ENCODE peak calls at places on chromosomes 11 and 22, in seven cellular contexts. B is heart left ventricle, T is gastrocnemius medialis, R is psoas muscle, M is HCT116, I is GM23338, U is trophoblast cell. Y is an unnamed sample.

GRCh38 chr11:65489061-65489705 is 9.7 kb upstream of the MALAT1 start:
- DNase-seq in B (peak), U (peak), I (peak), T (peak), M (no peak), R (peak), Y (no peak)

GRCh38 chr11:72221386-72221785 is 3.2 kb upstream of the INPPL1 start:
- DNase-seq in M (no peak), T (peak), U (no peak), I (no peak), B (no peak), R (no peak), Y (no peak)

GRCh38 chr11:119712459-119713360 is 16.3 kb downstream of the NECTIN1 start:
- DNase-seq in B (no peak), M (no peak), T (no peak), U (no peak), R (no peak), I (no peak), Y (no peak)

GRCh38 chr11:16739326-16739875 is 954 bp downstream of the C11orf58 start:
- DNase-seq in B (no peak), T (no peak), M (no peak), U (no peak), I (peak), R (no peak), Y (no peak)

GRCh38 chr22:42973536-42973881 is 41.4 kb downstream of the PACSIN2 start:
- DNase-seq in B (no peak), T (no peak), U (no peak), M (no peak), I (no peak), R (no peak), Y (no peak)

GRCh38 chr11:102799656-102800339 is 1.8 kb upstream of the MMP1 start:
- DNase-seq in B (no peak), I (no peak), T (peak), U (no peak), R (no peak), M (no peak), Y (no peak)

GRCh38 chr11:75775056-75775455 is 6.5 kb downstream of the DGAT2 start:
- DNase-seq in U (no peak), T (no peak), R (no peak), I (peak), B (no peak), M (no peak), Y (no peak)

GRCh38 chr22:20015971-20016733 is 471 bp downstream of the ARVCF start:
- DNase-seq in I (peak), M (no peak), B (peak), T (no peak), R (peak), U (peak), Y (no peak)

GRCh38 chr22:29988719-29989118 is 91.5 kb upstream of the HORMAD2 start:
- DNase-seq in U (no peak), I (no peak), T (no peak), R (no peak), M (no peak), B (no peak), Y (no peak)

GRCh38 chr22:40241200-40241763 is 63.6 kb downstream of the TNRC6B start:
- DNase-seq in R (no peak), M (no peak), I (no peak), B (no peak), T (no peak), U (no peak), Y (no peak)

GRCh38 chr22:36156515-36157419 is 3.8 kb downstream of the APOL3 start:
- DNase-seq in B (peak), I (peak), T (peak), U (peak), R (peak), M (no peak), Y (peak)

GRCh38 chr11:76824980-76825725 is 35.6 kb upstream of the ACER3 start:
- DNase-seq in U (peak), M (no peak), B (no peak), I (no peak), T (no peak), R (no peak), Y (no peak)

GRCh38 chr22:20246368-20247009 is 21.6 kb downstream of the RTN4R start:
- DNase-seq in I (peak), R (no peak), B (no peak), U (no peak), M (no peak), T (no peak), Y (no peak)

GRCh38 chr11:126229782-126230540 is 18.4 kb downstream of the FAM118B start:
- DNase-seq in R (no peak), B (no peak), M (no peak), T (no peak), U (no peak), I (no peak), Y (no peak)

GRCh38 chr11:64150481-64151239 is 15.3 kb downstream of the MACROD1 start:
- DNase-seq in U (no peak), I (no peak), M (no peak), R (peak), B (peak), T (peak), Y (no peak)

GRCh38 chr22:30572840-30573593 is 1.4 kb downstream of the GAL3ST1 start:
- DNase-seq in T (no peak), I (no peak), U (no peak), M (no peak), B (no peak), R (peak), Y (no peak)

GRCh38 chr11:62195945-62196344 is 5.9 kb downstream of the SCGB1D1 start:
- DNase-seq in U (no peak), I (peak), B (no peak), T (no peak), R (no peak), M (no peak), Y (no peak)

GRCh38 chr11:74048993-74049392 is 40.1 kb upstream of the UCP3 start:
- DNase-seq in T (no peak), B (no peak), I (no peak), M (no peak), R (no peak), U (no peak), Y (no peak)

GRCh38 chr11:62607729-62608128 is 4.8 kb downstream of the EML3 start:
- DNase-seq in I (no peak), R (peak), U (no peak), B (no peak), M (no peak), T (no peak), Y (no peak)

GRCh38 chr22:35192121-35192918 is 65.0 kb upstream of the HMGXB4 start:
- DNase-seq in U (no peak), R (no peak), T (no peak), I (no peak), M (no peak), B (no peak), Y (no peak)

GRCh38 chr11:25441432-25441831 is 890.5 kb upstream of the ANO3 start:
- DNase-seq in B (no peak), I (no peak), T (no peak), R (no peak), U (no peak), M (no peak), Y (no peak)

GRCh38 chr22:47144791-47145425 is 382.5 kb downstream of the TBC1D22A start:
- DNase-seq in B (no peak), R (no peak), M (no peak), I (no peak), U (no peak), T (no peak), Y (no peak)

GRCh38 chr11:86228967-86229330 is 15.6 kb upstream of the EED start:
- DNase-seq in B (no peak), T (no peak), I (no peak), M (no peak), R (no peak), U (peak), Y (no peak)

GRCh38 chr11:65078151-65078550 is 5.7 kb downstream of the CDCA5 start:
- DNase-seq in R (no peak), I (peak), U (peak), T (no peak), M (peak), B (no peak), Y (no peak)

GRCh38 chr11:65958774-65959420 is 2.6 kb upstream of the SART1 start:
- DNase-seq in B (no peak), R (no peak), I (peak), M (no peak), T (no peak), U (no peak), Y (no peak)

GRCh38 chr11:6663794-6664478 is 8.3 kb upstream of the DCHS1 start:
- DNase-seq in R (no peak), I (no peak), T (no peak), B (no peak), M (no peak), U (no peak), Y (no peak)

GRCh38 chr11:103633037-103633788 is 403.2 kb upstream of the DDI1 start:
- DNase-seq in T (no peak), U (no peak), B (no peak), I (peak), M (no peak), R (no peak), Y (no peak)

GRCh38 chr22:20783844-20784723 is 10.2 kb downstream of the SERPIND1 start:
- DNase-seq in B (no peak), R (no peak), U (peak), T (no peak), M (peak), I (peak), Y (no peak)

GRCh38 chr11:12546122-12546521 is 128.1 kb upstream of the TEAD1 start:
- DNase-seq in T (no peak), M (no peak), U (no peak), B (no peak), R (no peak), I (no peak), Y (no peak)

GRCh38 chr11:70547821-70548670 is 149.7 kb downstream of the CTTN start:
- DNase-seq in T (no peak), R (peak), U (no peak), B (no peak), M (no peak), I (no peak), Y (no peak)

GRCh38 chr11:117089685-117090084 is 8.5 kb downstream of the SIK3 start:
- DNase-seq in B (no peak), I (no peak), T (no peak), U (peak), M (peak), R (no peak), Y (no peak)

GRCh38 chr11:44244649-44245308 is 65.2 kb downstream of the ALX4 start:
- DNase-seq in I (no peak), T (no peak), M (no peak), B (no peak), U (no peak), R (no peak), Y (no peak)

GRCh38 chr22:28710112-28710888 is 30.7 kb upstream of the TTC28 start:
- DNase-seq in M (no peak), R (no peak), U (no peak), T (no peak), I (no peak), B (no peak), Y (no peak)

GRCh38 chr11:12094872-12095800 is 15.3 kb upstream of the MICAL2 start:
- DNase-seq in R (no peak), M (no peak), U (no peak), B (no peak), I (no peak), T (no peak), Y (no peak)

GRCh38 chr11:1397146-1397861 is 7.6 kb downstream of the BRSK2 start:
- DNase-seq in R (peak), B (no peak), U (no peak), I (no peak), M (no peak), T (no peak), Y (no peak)

GRCh38 chr22:43381693-43382092 is 30.1 kb upstream of the MPPED1 start:
- DNase-seq in B (no peak), R (no peak), U (no peak), T (no peak), I (no peak), M (no peak), Y (no peak)

GRCh38 chr11:77517226-77517625 is 43.3 kb upstream of the PAK1 start:
- DNase-seq in B (no peak), I (no peak), T (no peak), R (no peak), M (no peak), U (no peak), Y (no peak)

GRCh38 chr11:64842851-64843841 is 1.3 kb downstream of the CDC42BPG start:
- DNase-seq in I (no peak), B (peak), T (no peak), U (peak), M (no peak), R (peak), Y (no peak)

GRCh38 chr11:83677730-83678129 is 391.6 kb upstream of the CCDC90B start:
- DNase-seq in B (no peak), U (no peak), I (no peak), T (no peak), M (no peak), R (no peak), Y (no peak)

DNA sequence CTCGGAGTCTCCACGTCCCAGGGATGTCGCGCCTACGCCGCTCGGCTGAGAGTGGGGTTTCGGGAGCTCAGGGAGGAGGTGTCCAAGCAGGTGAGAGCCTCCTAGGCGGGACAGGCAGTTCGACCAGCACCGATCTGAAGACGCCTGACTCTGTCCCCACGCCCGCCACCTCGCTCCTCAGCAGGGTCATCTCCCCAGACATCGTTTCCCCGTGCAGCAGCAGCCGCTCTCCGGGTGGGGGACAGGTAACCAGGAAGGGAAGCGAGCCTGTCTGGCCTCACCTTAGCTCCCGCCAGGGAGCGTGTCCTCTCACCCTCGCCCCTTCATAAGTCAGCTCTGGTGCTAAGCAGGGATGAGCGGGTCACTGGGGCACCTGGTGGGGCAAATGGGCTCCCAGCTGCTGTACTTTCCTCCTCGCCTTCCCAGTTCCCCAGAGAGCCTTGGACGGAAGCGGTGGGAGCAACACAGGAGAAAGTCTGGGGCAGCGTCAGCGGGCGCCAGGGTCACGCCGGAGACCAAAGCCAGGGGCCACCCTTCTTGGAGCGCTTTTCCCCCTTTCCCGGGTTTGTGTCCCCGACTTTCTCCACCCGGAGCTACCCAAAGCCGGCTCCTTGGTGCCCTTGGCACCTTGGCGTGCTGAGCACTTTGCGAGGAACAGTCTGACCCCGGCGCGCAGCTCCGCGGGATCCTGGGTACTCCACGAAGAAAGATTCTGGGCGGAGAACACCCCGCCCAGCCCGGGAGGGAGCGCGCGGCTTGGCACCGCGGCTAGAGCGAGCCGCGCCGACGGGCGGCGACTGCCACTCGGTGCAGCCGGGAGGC is 1.6 kb downstream of the SPON1 start:
- DNase-seq in R (no peak), M (no peak), U (no peak), B (peak), I (peak), T (no peak), Y (no peak)
- H3K4me3 ChIP-seq in R (peak), M (peak), U (no peak), B (peak), I (peak), T (peak), Y (peak)

DNA sequence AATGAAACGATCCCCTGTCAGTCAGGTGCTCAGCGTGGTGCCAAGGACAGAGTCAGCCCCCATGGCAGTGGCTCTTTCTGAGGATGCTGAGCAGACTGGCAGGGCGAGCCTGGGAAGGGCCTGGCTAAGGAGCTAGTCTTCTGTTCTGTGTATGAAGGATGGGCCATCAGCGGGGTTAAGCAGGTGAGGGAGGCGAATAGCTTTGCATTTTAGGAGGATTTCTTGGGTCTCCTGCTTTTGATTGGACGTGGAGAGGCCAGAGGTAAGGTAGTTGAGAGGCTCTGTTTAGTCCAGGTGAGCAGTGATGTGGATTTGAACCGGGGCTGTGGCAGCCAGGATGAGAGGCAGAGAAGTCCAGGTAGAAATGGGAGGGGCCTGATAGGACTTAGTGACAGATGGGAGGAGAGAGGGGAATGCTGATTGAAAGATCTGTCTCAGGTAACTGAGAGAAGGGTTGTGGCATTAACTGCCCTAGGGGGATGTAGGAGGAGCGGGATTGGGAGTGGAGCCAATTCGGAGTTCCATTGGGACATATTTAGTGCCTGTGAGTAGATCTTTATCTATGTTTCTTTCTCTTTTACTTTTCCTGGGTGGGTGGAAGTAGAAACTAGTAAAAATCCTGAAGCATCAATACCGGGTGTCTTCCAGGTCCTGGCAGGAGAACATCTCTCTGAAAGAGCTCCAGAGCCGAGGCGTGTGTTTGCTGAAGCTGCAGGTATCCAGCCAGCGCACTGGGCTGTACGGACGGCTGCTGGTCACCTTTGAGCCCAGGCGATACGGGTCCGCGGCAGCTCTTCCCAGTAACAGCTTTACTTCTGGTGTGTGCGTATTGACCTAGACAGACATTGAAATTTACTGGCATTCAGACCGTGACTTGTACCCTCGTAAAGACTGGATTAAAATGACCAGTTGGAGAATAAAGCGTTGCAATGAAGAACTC is 2.0 kb downstream of the IGHMBP2 start:
- DNase-seq in I (peak), M (no peak), R (no peak), T (no peak), B (no peak), U (peak), Y (no peak)
- H3K4me3 ChIP-seq in I (no peak), M (peak), R (peak), T (peak), B (peak), U (no peak), Y (no peak)

DNA sequence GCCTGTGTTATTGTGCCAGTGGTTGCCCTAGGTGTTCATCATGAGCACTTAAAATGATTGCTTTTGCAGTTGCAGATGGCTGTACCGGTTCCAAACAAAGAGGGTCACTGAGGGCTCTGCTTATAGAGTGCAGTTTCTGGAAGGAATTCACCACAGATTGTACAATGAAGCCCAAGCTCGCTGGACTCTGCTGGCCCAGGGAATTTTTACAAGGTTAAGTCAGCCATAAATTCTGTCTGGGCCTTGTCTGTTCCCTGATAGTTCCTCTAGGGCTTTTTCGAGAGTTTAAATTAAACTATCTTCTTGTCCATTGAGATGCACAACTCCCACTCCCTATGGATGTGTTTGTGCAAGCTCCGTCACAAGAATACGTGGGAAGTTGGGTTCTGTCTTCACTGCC is 153.7 kb upstream of the TTC12 start:
- DNase-seq in M (no peak), R (no peak), T (no peak), U (no peak), B (no peak), I (no peak), Y (no peak)
- H3K4me3 ChIP-seq in M (no peak), R (no peak), T (no peak), U (no peak), B (no peak), I (no peak), Y (no peak)

GRCh38 chr11:60498399-60498798 is 5.8 kb downstream of the MS4A12 start:
- DNase-seq in B (no peak), M (no peak), I (no peak), U (no peak), R (no peak), T (no peak), Y (no peak)
- H3K4me3 ChIP-seq in B (no peak), M (no peak), I (no peak), U (no peak), R (no peak), T (no peak), Y (no peak)

GRCh38 chr11:40290031-40290650 is 1169.3 kb downstream of the LRRC4C start:
- DNase-seq in T (no peak), R (no peak), B (no peak), U (no peak), M (no peak), I (no peak), Y (no peak)
- H3K4me3 ChIP-seq in T (no peak), R (no peak), B (no peak), U (no peak), M (no peak), I (no peak), Y (no peak)

DNA sequence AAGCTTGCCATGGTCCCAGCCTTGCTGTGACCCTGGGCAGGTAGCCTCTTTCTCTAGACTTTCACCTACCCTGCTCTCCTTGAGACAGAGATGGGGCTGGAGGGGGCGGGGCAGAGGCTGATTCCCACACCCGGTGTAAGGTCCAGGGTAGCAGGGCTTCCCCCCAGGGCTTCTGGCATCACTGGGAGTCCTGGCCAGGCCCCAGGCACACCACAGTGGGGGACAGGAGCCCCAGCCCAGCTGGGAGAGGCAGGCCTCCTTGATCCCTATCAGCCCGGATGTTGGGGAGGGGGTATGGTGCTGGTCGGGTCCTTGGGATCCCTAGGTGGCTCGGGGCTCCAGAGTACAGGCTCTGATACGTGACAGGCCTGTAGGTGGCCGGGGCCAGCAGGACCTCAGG is 1.7 kb upstream of the NUDT8 start:
- DNase-seq in M (no peak), T (no peak), I (no peak), B (no peak), R (no peak), U (no peak), Y (no peak)
- H3K4me3 ChIP-seq in M (no peak), T (no peak), I (no peak), B (no peak), R (no peak), U (no peak), Y (no peak)

DNA sequence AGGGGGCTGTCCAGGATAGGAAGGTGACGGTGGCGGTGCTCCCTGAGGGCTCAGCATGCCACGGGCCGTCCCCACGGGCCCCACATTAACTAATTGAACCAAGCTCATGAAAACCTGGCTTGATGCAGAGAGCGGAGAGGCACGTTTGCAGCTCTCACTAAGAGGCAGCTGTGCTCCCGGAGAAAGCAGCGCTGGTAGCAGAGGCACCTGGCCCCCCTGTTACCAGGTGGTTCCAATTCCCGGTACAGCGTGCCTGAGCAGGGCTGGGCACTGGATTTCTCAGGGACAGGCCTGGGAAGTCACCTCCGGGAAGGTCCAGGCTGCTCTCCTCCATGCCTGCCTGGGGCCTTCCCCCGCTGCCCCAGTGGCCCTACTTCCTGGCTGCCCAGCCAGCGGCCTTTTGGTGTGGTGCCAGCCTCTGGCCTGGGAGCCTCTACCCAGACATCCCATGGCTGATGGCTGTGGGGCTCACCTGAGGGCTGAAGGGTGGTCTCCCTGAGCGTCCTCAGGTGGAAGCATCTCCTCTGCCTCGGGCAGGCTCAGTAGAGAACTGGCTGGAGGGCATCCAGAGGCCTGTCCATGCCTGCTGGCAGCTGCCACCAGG is 1.2 kb downstream of the KCNQ1 start:
- DNase-seq in T (no peak), U (no peak), B (peak), R (peak), I (peak), M (no peak), Y (no peak)
- H3K4me3 ChIP-seq in T (no peak), U (no peak), B (peak), R (peak), I (peak), M (peak), Y (peak)

Y was measured in ascending aorta.